ENCODE peak calls at places on chromosomes 12 and 14, in nine cellular contexts. N is cardiac fibroblast; E is GM04503; W is myocyte; J is activated CD4-positive, alpha-beta memory T cell treated with anti-CD3 and anti-CD28 coated beads for 36 hours; R is CD8-positive, alpha-beta memory T cell; B is NCI-H510A; F is stimulated activated CD4-positive, alpha-beta T cell treated with anti-CD3 and anti-CD28 coated beads, Interleukin-4, amount 100 ng/mL, for 1 hour; K is HEK293T. S is an unnamed sample.

GRCh38 chr14:22980672-22981089 is 1.7 kb downstream of the AJUBA start:
- DNase-seq in E (no peak), F (peak), N (peak), K (peak), W (peak), J (peak), R (peak), B (no peak), S (no peak)

GRCh38 chr12:76558684-76559276 is 791 bp downstream of the OSBPL8 start:
- DNase-seq in N (peak), K (peak), R (peak), W (peak), J (peak), F (peak), E (no peak), B (peak), S (no peak)

GRCh38 chr12:13128291-13129000 is 25.0 kb upstream of the GSG1 start:
- DNase-seq in K (no peak), W (no peak), E (no peak), N (no peak), F (no peak), B (no peak), J (no peak), R (no peak), S (no peak)

GRCh38 chr12:126667340-126667739 is 1599.6 kb upstream of the TMEM132C start:
- DNase-seq in W (peak), J (no peak), R (no peak), N (peak), E (peak), K (no peak), F (no peak), B (no peak), S (no peak)

GRCh38 chr14:93054006-93054405 is 61.7 kb downstream of the ITPK1 start:
- DNase-seq in B (no peak), N (no peak), R (no peak), W (no peak), K (no peak), J (no peak), F (no peak), E (no peak), S (no peak)

GRCh38 chr12:103929051-103929908 is 930 bp upstream of the HSP90B1 start:
- DNase-seq in K (peak), E (no peak), W (peak), B (peak), N (peak), R (peak), J (peak), F (peak), S (peak)

GRCh38 chr14:24853446-24853845 is 196.5 kb downstream of the STXBP6 start:
- DNase-seq in K (no peak), W (no peak), N (no peak), E (no peak), R (no peak), J (no peak), F (no peak), B (no peak), S (no peak)

GRCh38 chr12:106861984-106862894 is 87.8 kb downstream of the RIC8B start:
- DNase-seq in R (no peak), E (peak), J (no peak), W (no peak), F (no peak), N (peak), B (no peak), K (no peak), S (no peak)

GRCh38 chr12:56718167-56718566 is 6.9 kb downstream of the NACA start:
- DNase-seq in E (no peak), F (no peak), W (no peak), R (no peak), N (no peak), B (no peak), J (no peak), K (no peak), S (no peak)

GRCh38 chr12:4701383-4701782 is 18.8 kb upstream of the GALNT8 start:
- DNase-seq in F (no peak), E (no peak), W (peak), R (no peak), N (peak), B (no peak), J (no peak), K (no peak), S (no peak)

GRCh38 chr14:106691601-106692291 is 1165.4 kb downstream of the TMEM121 start:
- DNase-seq in E (no peak), F (peak), W (no peak), N (peak), K (peak), R (peak), B (no peak), J (peak), S (peak)

GRCh38 chr14:70254476-70254961 is 65.8 kb upstream of the SLC8A3 start:
- DNase-seq in K (peak), J (peak), B (peak), N (peak), W (peak), F (no peak), E (no peak), R (no peak), S (no peak)

GRCh38 chr12:111014547-111014946 is 94.2 kb upstream of the MYL2 start:
- DNase-seq in W (no peak), E (no peak), R (no peak), F (no peak), B (no peak), K (no peak), J (no peak), N (no peak), S (no peak)

GRCh38 chr12:91778938-91779400 is 366.7 kb downstream of the BTG1 start:
- DNase-seq in R (peak), W (peak), K (peak), F (peak), E (peak), J (peak), B (no peak), N (peak), S (peak)

GRCh38 chr12:51590347-51591019 is 550 bp upstream of the SCN8A start:
- DNase-seq in J (peak), F (peak), E (no peak), W (peak), K (peak), B (peak), R (peak), N (peak), S (no peak)

GRCh38 chr12:110109037-110109836 is 14.9 kb upstream of the IFT81 start:
- DNase-seq in J (no peak), R (no peak), K (no peak), N (peak), F (no peak), E (peak), B (no peak), W (peak), S (no peak)

GRCh38 chr14:23622990-23623389 is 13.2 kb upstream of the DHRS2 start:
- DNase-seq in E (no peak), K (no peak), R (no peak), F (no peak), J (no peak), N (no peak), B (no peak), W (no peak), S (no peak)

GRCh38 chr14:94000986-94001385 is 3.9 kb downstream of the CCDC197 start:
- DNase-seq in J (no peak), N (no peak), F (no peak), B (no peak), R (no peak), K (no peak), E (no peak), W (peak), S (no peak)

GRCh38 chr12:88628856-88629509 is 48.7 kb upstream of the KITLG start:
- DNase-seq in N (no peak), E (no peak), B (no peak), R (no peak), J (no peak), F (no peak), K (no peak), W (no peak), S (no peak)

GRCh38 chr12:48999371-49000131 is at the start of gene DDN:
- DNase-seq in N (peak), W (peak), E (no peak), J (peak), R (peak), F (peak), K (peak), B (no peak), S (no peak)

GRCh38 chr14:94345344-94346072 is 22.4 kb upstream of the SERPINA6 start:
- DNase-seq in W (peak), B (no peak), F (no peak), R (no peak), N (peak), J (peak), E (peak), K (no peak), S (peak)

GRCh38 chr14:51957950-51958349 is 31.4 kb upstream of the RTRAF start:
- DNase-seq in K (no peak), R (no peak), E (no peak), J (no peak), N (peak), F (no peak), B (no peak), W (peak), S (no peak)

GRCh38 chr14:100899841-100900771 is 3.4 kb downstream of the RTL1 start:
- DNase-seq in E (no peak), B (peak), F (no peak), J (no peak), R (no peak), K (no peak), N (no peak), W (no peak), S (no peak)

GRCh38 chr12:15543347-15543746 is 221.0 kb downstream of the PTPRO start:
- DNase-seq in B (no peak), N (no peak), K (no peak), E (no peak), R (no peak), F (no peak), J (no peak), W (no peak), S (no peak)

GRCh38 chr14:22664261-22664660 is 20.1 kb upstream of the OR6J1 start:
- DNase-seq in B (peak), R (no peak), N (peak), J (no peak), K (peak), W (no peak), E (no peak), F (no peak), S (no peak)

GRCh38 chr12:122368361-122369073 is 54.0 kb downstream of the CLIP1 start:
- DNase-seq in F (no peak), R (no peak), B (no peak), K (peak), N (peak), J (no peak), E (no peak), W (peak), S (peak)

GRCh38 chr12:6146509-6146908 is 22.0 kb upstream of the VWF start:
- DNase-seq in N (no peak), W (no peak), F (no peak), R (no peak), B (no peak), J (no peak), K (no peak), E (no peak), S (no peak)

GRCh38 chr14:30185832-30186231 is 258.2 kb upstream of the PRKD1 start:
- DNase-seq in F (no peak), K (peak), B (no peak), N (no peak), J (no peak), R (no peak), E (no peak), W (no peak), S (no peak)

GRCh38 chr12:110141389-110141788 is 17.2 kb downstream of the IFT81 start:
- DNase-seq in W (peak), K (no peak), N (peak), E (peak), J (no peak), B (no peak), F (no peak), R (no peak), S (no peak)

GRCh38 chr12:3077572-3078081 is 448 bp downstream of the TSPAN9 start:
- DNase-seq in W (peak), B (no peak), E (no peak), R (no peak), K (no peak), N (peak), F (no peak), J (peak), S (no peak)

S was measured in Panc1.